ENCODE peak calls at places on chromosomes 7 and 10, in seven cellular contexts. One of them, this sample, is unnamed.

GRCh38 chr7:69714886-69715571 is 116.8 kb downstream of the AUTS2 start:
- DNase-seq in sigmoid colon: no peak
- DNase-seq in endothelial cell of umbilical vein: no peak
- DNase-seq in heart left ventricle: no peak
- DNase-seq in A549: no peak
- DNase-seq in transverse colon: no peak
- DNase-seq in thyroid gland: no peak
- DNase-seq in this sample: no peak

GRCh38 chr10:102065561-102066420 is 642 bp downstream of the HPS6 start:
- DNase-seq in sigmoid colon: peak
- DNase-seq in endothelial cell of umbilical vein: no peak
- DNase-seq in heart left ventricle: peak
- DNase-seq in A549: peak
- DNase-seq in transverse colon: peak
- DNase-seq in thyroid gland: peak
- DNase-seq in this sample: peak

GRCh38 chr7:157013602-157014549 is 3.4 kb upstream of the MNX1 start:
- DNase-seq in sigmoid colon: no peak
- DNase-seq in endothelial cell of umbilical vein: no peak
- DNase-seq in heart left ventricle: no peak
- DNase-seq in A549: no peak
- DNase-seq in transverse colon: no peak
- DNase-seq in thyroid gland: no peak
- DNase-seq in this sample: no peak

GRCh38 chr7:137564677-137565076 is 221.1 kb upstream of the PTN start:
- DNase-seq in sigmoid colon: no peak
- DNase-seq in endothelial cell of umbilical vein: no peak
- DNase-seq in heart left ventricle: no peak
- DNase-seq in A549: no peak
- DNase-seq in transverse colon: no peak
- DNase-seq in thyroid gland: no peak
- DNase-seq in this sample: no peak

GRCh38 chr10:6657669-6658068 is 77.6 kb upstream of the PRKCQ start:
- DNase-seq in sigmoid colon: no peak
- DNase-seq in endothelial cell of umbilical vein: no peak
- DNase-seq in heart left ventricle: no peak
- DNase-seq in A549: no peak
- DNase-seq in transverse colon: no peak
- DNase-seq in thyroid gland: no peak
- DNase-seq in this sample: no peak

GRCh38 chr7:30476401-30477145 is 2.0 kb downstream of the NOD1 start:
- DNase-seq in sigmoid colon: peak
- DNase-seq in endothelial cell of umbilical vein: peak
- DNase-seq in heart left ventricle: no peak
- DNase-seq in A549: no peak
- DNase-seq in transverse colon: no peak
- DNase-seq in thyroid gland: peak
- DNase-seq in this sample: peak

GRCh38 chr7:102297487-102298218 is 11.0 kb downstream of the SH2B2 start:
- DNase-seq in sigmoid colon: no peak
- DNase-seq in endothelial cell of umbilical vein: no peak
- DNase-seq in heart left ventricle: no peak
- DNase-seq in A549: no peak
- DNase-seq in transverse colon: no peak
- DNase-seq in thyroid gland: no peak
- DNase-seq in this sample: no peak

GRCh38 chr7:110960811-110961210 is 130.1 kb upstream of the LRRN3 start:
- DNase-seq in sigmoid colon: no peak
- DNase-seq in endothelial cell of umbilical vein: no peak
- DNase-seq in heart left ventricle: no peak
- DNase-seq in A549: no peak
- DNase-seq in transverse colon: no peak
- DNase-seq in thyroid gland: no peak
- DNase-seq in this sample: no peak

GRCh38 chr10:61974611-61975010 is 73.1 kb downstream of the ARID5B start:
- DNase-seq in sigmoid colon: peak
- DNase-seq in endothelial cell of umbilical vein: peak
- DNase-seq in heart left ventricle: peak
- DNase-seq in A549: no peak
- DNase-seq in transverse colon: peak
- DNase-seq in thyroid gland: peak
- DNase-seq in this sample: no peak

GRCh38 chr10:132879408-132880147 is 62.8 kb downstream of the CFAP46 start:
- DNase-seq in sigmoid colon: peak
- DNase-seq in endothelial cell of umbilical vein: no peak
- DNase-seq in heart left ventricle: peak
- DNase-seq in A549: no peak
- DNase-seq in transverse colon: no peak
- DNase-seq in thyroid gland: peak
- DNase-seq in this sample: no peak

GRCh38 chr10:636769-637168 is 52.7 kb downstream of the DIP2C start:
- DNase-seq in sigmoid colon: peak
- DNase-seq in endothelial cell of umbilical vein: no peak
- DNase-seq in heart left ventricle: no peak
- DNase-seq in A549: no peak
- DNase-seq in transverse colon: no peak
- DNase-seq in thyroid gland: no peak
- DNase-seq in this sample: no peak

GRCh38 chr10:103676851-103677417 is 178.4 kb downstream of the SH3PXD2A start:
- DNase-seq in sigmoid colon: peak
- DNase-seq in endothelial cell of umbilical vein: no peak
- DNase-seq in heart left ventricle: peak
- DNase-seq in A549: no peak
- DNase-seq in transverse colon: no peak
- DNase-seq in thyroid gland: no peak
- DNase-seq in this sample: no peak

GRCh38 chr10:3071405-3072198 is 4.3 kb downstream of the PFKP start:
- DNase-seq in sigmoid colon: no peak
- DNase-seq in endothelial cell of umbilical vein: peak
- DNase-seq in heart left ventricle: no peak
- DNase-seq in A549: peak
- DNase-seq in transverse colon: no peak
- DNase-seq in thyroid gland: no peak
- DNase-seq in this sample: no peak

GRCh38 chr10:3424102-3424803 is 251.7 kb upstream of the PITRM1 start:
- DNase-seq in sigmoid colon: no peak
- DNase-seq in endothelial cell of umbilical vein: peak
- DNase-seq in heart left ventricle: peak
- DNase-seq in A549: no peak
- DNase-seq in transverse colon: no peak
- DNase-seq in thyroid gland: peak
- DNase-seq in this sample: no peak

GRCh38 chr7:133248901-133249300 is 4.0 kb upstream of the EXOC4 start:
- DNase-seq in sigmoid colon: no peak
- DNase-seq in endothelial cell of umbilical vein: no peak
- DNase-seq in heart left ventricle: no peak
- DNase-seq in A549: no peak
- DNase-seq in transverse colon: no peak
- DNase-seq in thyroid gland: no peak
- DNase-seq in this sample: no peak

GRCh38 chr10:101834341-101834740 is 9.3 kb downstream of the KCNIP2 start:
- DNase-seq in sigmoid colon: no peak
- DNase-seq in endothelial cell of umbilical vein: no peak
- DNase-seq in heart left ventricle: no peak
- DNase-seq in A549: no peak
- DNase-seq in transverse colon: peak
- DNase-seq in thyroid gland: no peak
- DNase-seq in this sample: no peak

GRCh38 chr10:102299873-102300272 is 54.5 kb downstream of the GBF1 start:
- DNase-seq in sigmoid colon: no peak
- DNase-seq in endothelial cell of umbilical vein: no peak
- DNase-seq in heart left ventricle: no peak
- DNase-seq in A549: no peak
- DNase-seq in transverse colon: no peak
- DNase-seq in thyroid gland: no peak
- DNase-seq in this sample: no peak

GRCh38 chr7:151682831-151683614 is 163.3 kb upstream of the RHEB start:
- DNase-seq in sigmoid colon: peak
- DNase-seq in endothelial cell of umbilical vein: no peak
- DNase-seq in heart left ventricle: no peak
- DNase-seq in A549: no peak
- DNase-seq in transverse colon: no peak
- DNase-seq in thyroid gland: peak
- DNase-seq in this sample: no peak

GRCh38 chr10:129440722-129441316 is 26.2 kb upstream of the MGMT start:
- DNase-seq in sigmoid colon: no peak
- DNase-seq in endothelial cell of umbilical vein: no peak
- DNase-seq in heart left ventricle: no peak
- DNase-seq in A549: no peak
- DNase-seq in transverse colon: no peak
- DNase-seq in thyroid gland: no peak
- DNase-seq in this sample: no peak

GRCh38 chr10:93465806-93466675 is 16.1 kb downstream of the MYOF start:
- DNase-seq in sigmoid colon: peak
- DNase-seq in endothelial cell of umbilical vein: peak
- DNase-seq in heart left ventricle: peak
- DNase-seq in A549: peak
- DNase-seq in transverse colon: peak
- DNase-seq in thyroid gland: peak
- DNase-seq in this sample: peak

GRCh38 chr7:15214981-15215380 is 312.4 kb upstream of the DGKB start:
- DNase-seq in sigmoid colon: no peak
- DNase-seq in endothelial cell of umbilical vein: no peak
- DNase-seq in heart left ventricle: no peak
- DNase-seq in A549: no peak
- DNase-seq in transverse colon: no peak
- DNase-seq in thyroid gland: no peak
- DNase-seq in this sample: no peak

GRCh38 chr7:33039905-33040292 is 22.7 kb downstream of the NT5C3A start:
- DNase-seq in sigmoid colon: no peak
- DNase-seq in endothelial cell of umbilical vein: no peak
- DNase-seq in heart left ventricle: no peak
- DNase-seq in A549: no peak
- DNase-seq in transverse colon: no peak
- DNase-seq in thyroid gland: peak
- DNase-seq in this sample: no peak

GRCh38 chr7:135791543-135792120 is 43.0 kb upstream of the FAM180A start:
- DNase-seq in sigmoid colon: no peak
- DNase-seq in endothelial cell of umbilical vein: no peak
- DNase-seq in heart left ventricle: no peak
- DNase-seq in A549: no peak
- DNase-seq in transverse colon: no peak
- DNase-seq in thyroid gland: no peak
- DNase-seq in this sample: no peak

GRCh38 chr7:150976529-150977381 is 1.4 kb downstream of the KCNH2 start:
- DNase-seq in sigmoid colon: no peak
- DNase-seq in endothelial cell of umbilical vein: no peak
- DNase-seq in heart left ventricle: peak
- DNase-seq in A549: no peak
- DNase-seq in transverse colon: no peak
- DNase-seq in thyroid gland: no peak
- DNase-seq in this sample: no peak

DNA sequence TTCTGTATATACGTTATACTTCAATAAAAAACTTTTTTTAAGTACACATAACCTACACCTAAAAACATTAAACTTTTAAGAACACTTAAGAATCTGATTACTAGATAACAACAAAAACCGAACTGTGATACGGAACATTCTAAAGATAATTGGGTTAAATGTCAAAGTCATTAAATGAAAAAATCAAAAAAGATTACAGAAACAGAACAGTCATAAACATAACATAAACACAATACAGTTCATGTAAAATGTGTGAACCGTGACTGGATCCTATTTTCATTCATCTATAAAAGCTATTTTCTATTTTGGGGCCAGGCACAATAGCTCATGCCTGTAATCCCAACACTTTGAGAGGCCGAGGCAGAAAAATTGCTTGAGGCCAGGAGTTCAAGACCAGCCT is 38.6 kb downstream of the ATE1 start:
- DNase-seq in sigmoid colon: no peak
- DNase-seq in endothelial cell of umbilical vein: no peak
- DNase-seq in heart left ventricle: no peak
- DNase-seq in A549: no peak
- DNase-seq in transverse colon: no peak
- DNase-seq in thyroid gland: no peak
- DNase-seq in this sample: no peak
- TF ChIP-seq CTCF in sigmoid colon: no peak
- TF ChIP-seq CTCF in endothelial cell of umbilical vein: no peak
- TF ChIP-seq CTCF in heart left ventricle: no peak
- TF ChIP-seq CTCF in A549: no peak
- TF ChIP-seq CTCF in transverse colon: no peak
- TF ChIP-seq CTCF in thyroid gland: no peak
- TF ChIP-seq CTCF in this sample: no peak

DNA sequence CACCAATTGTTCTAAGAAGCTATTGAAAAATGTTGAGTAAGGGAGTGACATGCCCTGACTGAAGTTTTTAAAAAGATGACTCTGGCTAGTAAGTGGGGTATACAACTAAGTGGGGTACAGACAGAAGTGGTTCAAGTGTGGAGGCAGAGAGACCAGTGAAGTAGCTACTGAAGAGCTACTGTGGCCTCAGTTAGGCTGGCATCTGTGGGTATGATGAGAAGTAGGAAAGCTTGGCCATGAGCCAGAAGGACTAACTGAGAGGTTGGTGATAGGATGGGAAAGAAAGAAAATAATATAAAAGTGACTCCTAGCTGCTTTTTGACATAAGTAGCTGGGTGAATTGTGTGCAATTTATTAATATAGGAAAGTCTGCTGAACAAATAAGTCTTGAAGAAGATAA is 176.6 kb downstream of the SEMA3D start:
- DNase-seq in sigmoid colon: no peak
- DNase-seq in endothelial cell of umbilical vein: no peak
- DNase-seq in heart left ventricle: no peak
- DNase-seq in A549: no peak
- DNase-seq in transverse colon: no peak
- DNase-seq in thyroid gland: no peak
- DNase-seq in this sample: no peak
- TF ChIP-seq POLR2A in sigmoid colon: no peak
- TF ChIP-seq POLR2A in endothelial cell of umbilical vein: no peak
- TF ChIP-seq POLR2A in heart left ventricle: no peak
- TF ChIP-seq POLR2A in A549: no peak
- TF ChIP-seq POLR2A in transverse colon: no peak
- TF ChIP-seq POLR2A in thyroid gland: no peak
- TF ChIP-seq POLR2A in this sample: no peak

GRCh38 chr10:118151461-118151860 is 104.7 kb upstream of the RAB11FIP2 start:
- DNase-seq in sigmoid colon: no peak
- DNase-seq in endothelial cell of umbilical vein: no peak
- DNase-seq in heart left ventricle: no peak
- DNase-seq in A549: no peak
- DNase-seq in transverse colon: no peak
- DNase-seq in thyroid gland: no peak
- DNase-seq in this sample: no peak
- H3K27ac ChIP-seq in sigmoid colon: no peak
- H3K27ac ChIP-seq in endothelial cell of umbilical vein: no peak
- H3K27ac ChIP-seq in heart left ventricle: no peak
- H3K27ac ChIP-seq in A549: no peak
- H3K27ac ChIP-seq in transverse colon: no peak
- H3K27ac ChIP-seq in thyroid gland: no peak
- H3K27ac ChIP-seq in this sample: no peak

DNA sequence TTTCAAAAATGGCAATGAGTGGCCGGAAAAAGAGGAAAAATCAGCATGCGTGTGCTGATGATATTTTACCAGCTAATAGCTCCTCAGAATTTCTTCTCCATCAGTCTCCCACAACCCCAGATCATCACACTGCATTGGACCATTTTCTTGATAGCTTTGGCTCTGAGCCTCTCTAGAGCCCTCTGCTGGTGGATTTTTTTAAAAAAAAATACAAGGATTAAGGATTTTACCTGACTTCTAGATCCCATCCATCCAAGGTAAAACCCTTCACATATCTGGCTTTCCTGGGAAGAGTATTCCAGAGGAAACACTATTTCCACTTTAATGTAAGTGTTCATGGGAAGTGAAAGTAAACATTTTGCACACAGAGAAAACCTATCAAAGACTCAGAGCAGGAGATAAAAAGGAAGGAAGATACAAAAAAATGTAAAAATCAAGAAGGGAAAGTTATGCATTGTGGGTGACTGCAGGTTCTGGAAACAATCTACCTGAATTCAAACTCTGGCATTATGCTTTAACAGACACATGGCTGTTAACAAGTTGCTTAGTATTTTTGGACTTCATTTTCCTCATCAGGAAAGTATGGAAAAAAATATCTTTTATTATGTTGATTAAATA is 380.9 kb downstream of the LRRTM3 start:
- DNase-seq in sigmoid colon: no peak
- DNase-seq in endothelial cell of umbilical vein: peak
- DNase-seq in heart left ventricle: no peak
- DNase-seq in A549: peak
- DNase-seq in transverse colon: no peak
- DNase-seq in thyroid gland: no peak
- DNase-seq in this sample: no peak
- TF ChIP-seq CTCF in sigmoid colon: peak
- TF ChIP-seq CTCF in endothelial cell of umbilical vein: peak
- TF ChIP-seq CTCF in heart left ventricle: peak
- TF ChIP-seq CTCF in A549: peak
- TF ChIP-seq CTCF in transverse colon: peak
- TF ChIP-seq CTCF in thyroid gland: no peak
- TF ChIP-seq CTCF in this sample: peak